ENCODE peak calls at places on chromosomes 11 and 22, in seven cellular contexts. R, U, O, N, X, B and Y are unnamed samples.

GRCh38 chr22:41288245-41288946 is 2.4 kb upstream of the RANGAP1 start:
- DNase-seq in R (peak; percentile 45), U (peak; percentile 41), O (peak; percentile 87), N (peak; percentile 88), X (peak; percentile 66), B (peak; percentile 76), Y (no peak)

GRCh38 chr11:66362481-66363147 is 8.9 kb downstream of the SLC29A2 start:
- DNase-seq in R (no peak), U (no peak), O (no peak), N (no peak), X (no peak), B (no peak), Y (no peak)

GRCh38 chr22:46023558-46023981 is 46.6 kb upstream of the WNT7B start:
- DNase-seq in R (peak; percentile 25), U (no peak), O (no peak), N (peak; percentile 92), X (no peak), B (peak; percentile 75), Y (no peak)

GRCh38 chr11:72075109-72075508 is 5.2 kb downstream of the NUMA1 start:
- DNase-seq in R (no peak), U (peak; percentile 58), O (no peak), N (no peak), X (no peak), B (peak; percentile 47), Y (no peak)

GRCh38 chr11:120532511-120533196 is 21.1 kb downstream of the GRIK4 start:
- DNase-seq in R (no peak), U (no peak), O (no peak), N (peak; percentile 71), X (peak; percentile 41), B (peak; percentile 64), Y (peak; percentile 27)

GRCh38 chr22:25797891-25798290 is 55.9 kb downstream of the MYO18B start:
- DNase-seq in R (no peak), U (no peak), O (no peak), N (no peak), X (no peak), B (no peak), Y (no peak)

GRCh38 chr11:10663365-10663764 is 30.2 kb downstream of the IRAG1 start:
- DNase-seq in R (no peak), U (no peak), O (no peak), N (no peak), X (no peak), B (no peak), Y (no peak)

GRCh38 chr22:39077513-39077840 is 402 bp downstream of the APOBEC3G start:
- DNase-seq in R (no peak), U (no peak), O (no peak), N (no peak), X (no peak), B (peak; percentile 8), Y (no peak)

GRCh38 chr11:35546317-35546716 is 20.9 kb upstream of the PAMR1 start:
- DNase-seq in R (no peak), U (no peak), O (no peak), N (no peak), X (no peak), B (no peak), Y (no peak)

GRCh38 chr11:1300569-1301187 is 8.8 kb downstream of the TOLLIP start:
- DNase-seq in R (no peak), U (no peak), O (no peak), N (no peak), X (no peak), B (no peak), Y (no peak)

GRCh38 chr22:41782316-41782715 is 18.2 kb upstream of the CCDC134 start:
- DNase-seq in R (no peak), U (no peak), O (no peak), N (no peak), X (no peak), B (no peak), Y (no peak)

GRCh38 chr11:131408011-131408640 is 37.7 kb downstream of the NTM start:
- DNase-seq in R (no peak), U (peak; percentile 71), O (peak; percentile 65), N (peak; percentile 28), X (peak; percentile 26), B (no peak), Y (no peak)

GRCh38 chr11:46307369-46307768 is 29.9 kb downstream of the CREB3L1 start:
- DNase-seq in R (no peak), U (no peak), O (no peak), N (no peak), X (no peak), B (no peak), Y (no peak)

GRCh38 chr11:15884131-15884530 is 472.2 kb downstream of the SOX6 start:
- DNase-seq in R (no peak), U (no peak), O (no peak), N (no peak), X (no peak), B (no peak), Y (no peak)

GRCh38 chr11:126978911-126979310 is 21.7 kb downstream of the KIRREL3 start:
- DNase-seq in R (no peak), U (no peak), O (no peak), N (no peak), X (no peak), B (no peak), Y (no peak)

GRCh38 chr22:25923952-25924351 is 182.0 kb downstream of the MYO18B start:
- DNase-seq in R (no peak), U (peak; percentile 35), O (no peak), N (no peak), X (no peak), B (no peak), Y (no peak)

GRCh38 chr22:36160499-36160942 is at the start of gene APOL3:
- DNase-seq in R (peak; percentile 70), U (no peak), O (peak; percentile 29), N (peak; percentile 47), X (peak; percentile 81), B (peak; percentile 66), Y (no peak)

GRCh38 chr11:118338637-118339061 is 3.9 kb downstream of the CD3D start:
- DNase-seq in R (peak; percentile 59), U (peak; percentile 9), O (no peak), N (no peak), X (peak; percentile 10), B (no peak), Y (no peak)

GRCh38 chr11:113584371-113584770 is 109.2 kb upstream of the DRD2 start:
- DNase-seq in R (no peak), U (no peak), O (no peak), N (no peak), X (no peak), B (no peak), Y (no peak)

GRCh38 chr11:122709042-122709760 is 53.7 kb downstream of the UBASH3B start:
- DNase-seq in R (no peak), U (no peak), O (peak; percentile 85), N (peak; percentile 82), X (peak; percentile 71), B (peak; percentile 93), Y (no peak)

GRCh38 chr22:46774456-46775363 is 12.3 kb downstream of the TBC1D22A start:
- DNase-seq in R (peak; percentile 46), U (no peak), O (no peak), N (no peak), X (no peak), B (no peak), Y (no peak)

GRCh38 chr11:77170107-77170506 is 42.1 kb downstream of the MYO7A start:
- DNase-seq in R (no peak), U (peak; percentile 83), O (no peak), N (no peak), X (no peak), B (no peak), Y (no peak)

GRCh38 chr11:64083681-64084080 is 48.0 kb downstream of the FLRT1 start:
- DNase-seq in R (no peak), U (no peak), O (no peak), N (no peak), X (peak; percentile 13), B (no peak), Y (no peak)
- TF ChIP-seq CTCF in R (no peak), U (no peak), O (no peak), N (no peak), X (no peak), B (no peak), Y (no peak)

DNA sequence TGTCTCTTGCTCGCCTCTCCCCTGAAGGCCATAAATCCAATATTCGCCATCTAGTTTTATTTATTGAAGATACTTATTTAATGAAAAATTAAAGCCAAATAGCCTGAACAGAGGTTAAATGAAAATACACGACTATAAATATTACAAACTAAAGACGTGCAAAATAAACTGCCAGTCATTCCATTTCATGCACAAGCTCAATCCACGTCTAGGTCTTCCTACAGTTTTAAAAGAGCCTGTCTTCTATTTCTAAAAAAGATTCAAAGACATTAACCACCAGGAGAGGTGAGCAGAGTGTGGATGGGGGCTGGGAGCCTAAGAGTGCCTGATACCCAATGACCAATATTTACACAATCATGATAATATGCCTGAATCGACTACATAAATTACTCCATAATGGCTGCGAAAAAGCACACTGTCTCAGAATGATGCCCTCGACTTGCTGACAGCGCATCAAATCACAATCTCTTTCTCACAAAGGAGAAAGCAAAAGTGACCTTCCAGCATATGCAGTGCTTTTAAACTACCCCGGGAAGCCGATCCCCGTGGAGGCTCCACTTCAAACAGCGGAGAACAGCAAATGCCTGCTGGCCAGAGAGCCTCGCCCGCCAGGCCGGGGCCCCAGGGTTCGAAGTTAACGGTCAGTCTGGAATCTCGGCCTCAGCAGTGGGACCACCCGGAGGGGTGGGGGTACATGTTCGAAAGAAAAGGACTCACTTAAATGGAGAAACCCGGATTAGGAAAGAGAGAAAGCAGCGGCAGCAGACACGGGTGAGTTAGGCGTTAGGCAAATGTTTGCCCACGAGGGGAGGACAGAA is 1.7 kb downstream of the FCHSD2 start:
- DNase-seq in R (peak; percentile 47), U (peak; percentile 45), O (peak; percentile 48), N (peak; percentile 52), X (peak; percentile 60), B (peak; percentile 52), Y (no peak)
- TF ChIP-seq CTCF in R (no peak), U (no peak), O (no peak), N (no peak), X (no peak), B (no peak), Y (no peak)

DNA sequence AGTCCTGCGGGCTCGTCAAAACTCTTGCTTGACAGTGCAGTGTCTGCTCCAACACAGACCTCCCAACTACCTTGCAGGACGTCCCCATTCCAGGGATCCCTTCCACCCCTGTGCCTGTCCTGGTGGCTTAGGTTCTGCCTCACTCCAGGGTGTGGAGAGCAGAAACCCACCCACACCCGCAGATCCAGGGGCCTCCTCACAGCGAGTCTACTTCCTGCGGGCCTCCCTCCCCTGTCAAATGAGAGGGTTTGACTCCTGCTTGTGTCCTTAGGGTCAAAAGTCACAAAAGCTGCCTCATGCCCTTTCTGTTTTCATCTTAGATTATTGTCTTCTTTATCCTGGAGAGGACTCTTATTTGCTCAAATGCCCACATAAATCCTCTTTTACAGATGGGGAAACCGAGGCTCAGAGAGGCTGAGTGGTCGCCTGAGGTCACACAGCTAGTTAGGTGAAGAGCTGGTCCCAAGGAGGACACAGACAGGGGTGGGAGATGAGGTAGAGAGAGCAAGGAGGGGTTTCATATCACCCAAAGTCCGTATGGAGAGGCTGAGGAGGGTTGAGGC is 81.1 kb upstream of the KCNQ1OT1 start:
- DNase-seq in R (no peak), U (no peak), O (no peak), N (no peak), X (no peak), B (no peak), Y (no peak)
- TF ChIP-seq CTCF in R (no peak), U (no peak), O (no peak), N (no peak), X (no peak), B (no peak), Y (no peak)

DNA sequence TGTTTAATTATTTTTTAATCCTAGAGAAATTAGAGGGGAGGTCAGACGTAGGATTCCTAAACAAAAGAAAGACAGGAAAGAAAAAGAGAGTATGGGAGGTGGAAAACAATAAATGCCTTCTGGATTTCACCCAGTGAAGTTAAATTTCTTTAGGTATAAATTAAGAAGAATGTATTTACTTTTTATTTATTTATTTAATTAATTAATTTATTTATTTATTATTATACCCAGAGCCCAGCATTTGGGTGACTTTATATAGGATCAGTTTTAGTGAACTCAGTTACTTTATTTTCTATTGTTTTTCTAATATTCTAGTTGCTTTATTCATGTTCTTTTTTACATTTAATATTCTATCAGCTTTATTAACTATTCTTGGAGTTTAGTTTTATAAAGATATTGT is 551.8 kb downstream of the LUZP2 start:
- DNase-seq in R (no peak), U (no peak), O (no peak), N (no peak), X (no peak), B (no peak), Y (no peak)
- TF ChIP-seq CTCF in R (no peak), U (no peak), O (no peak), N (no peak), X (no peak), B (no peak), Y (no peak)